ENCODE peak calls at places on chromosomes 13 and 19, in four cellular contexts. C, V, I and T are unnamed samples.

GRCh38 chr19:35518313-35518712 is 4.9 kb upstream of the DMKN start:
- DNase-seq in C (peak; percentile 30), V (no peak), I (peak; percentile 98), T (no peak)

GRCh38 chr19:58406818-58407657 is 1.4 kb upstream of the ZNF584 start:
- DNase-seq in C (peak; percentile 65), V (no peak), I (no peak), T (no peak)

GRCh38 chr19:53977991-53978731 is 13.3 kb upstream of the CACNG6 start:
- DNase-seq in C (peak; percentile 100), V (peak; percentile 97), I (peak; percentile 84), T (peak; percentile 98)

GRCh38 chr13:98041081-98041820 is 87.8 kb downstream of the IPO5 start:
- DNase-seq in C (no peak), V (no peak), I (no peak), T (no peak)

GRCh38 chr19:8578642-8579265 is 1.5 kb upstream of the MYO1F start:
- DNase-seq in C (peak; percentile 75), V (peak; percentile 96), I (peak; percentile 53), T (peak; percentile 76)

GRCh38 chr19:43300876-43301765 is 31.8 kb upstream of the PSG9 start:
- DNase-seq in C (no peak), V (no peak), I (no peak), T (no peak)

GRCh38 chr13:30846311-30846710 is 59.8 kb upstream of the MEDAG start:
- DNase-seq in C (no peak), V (no peak), I (peak; percentile 49), T (no peak)

GRCh38 chr13:106619688-106620555 is 52.0 kb upstream of the ARGLU1 start:
- DNase-seq in C (peak; percentile 81), V (no peak), I (peak; percentile 69), T (peak; percentile 30)

GRCh38 chr19:39144487-39145071 is 19.0 kb downstream of the PAK4 start:
- DNase-seq in C (peak; percentile 53), V (no peak), I (peak; percentile 22), T (no peak)

GRCh38 chr13:48975101-48975925 is at the start of gene FNDC3A:
- DNase-seq in C (peak; percentile 90), V (peak; percentile 84), I (peak; percentile 64), T (no peak)

GRCh38 chr19:54391589-54392061 is 23.6 kb upstream of the TTYH1 start:
- DNase-seq in C (peak; percentile 76), V (peak; percentile 50), I (no peak), T (no peak)

GRCh38 chr13:45749026-45749759 is 47.1 kb downstream of the CBY2 start:
- DNase-seq in C (peak; percentile 88), V (no peak), I (no peak), T (no peak)

GRCh38 chr13:101946411-101946810 is 455.4 kb downstream of the FGF14 start:
- DNase-seq in C (no peak), V (no peak), I (no peak), T (no peak)

GRCh38 chr19:1855040-1855827 is 7.0 kb upstream of the REXO1 start:
- DNase-seq in C (peak; percentile 95), V (peak; percentile 89), I (peak; percentile 85), T (peak; percentile 77)

GRCh38 chr13:20001351-20001750 is 42.8 kb downstream of the ZMYM2 start:
- DNase-seq in C (no peak), V (no peak), I (peak; percentile 21), T (no peak)

GRCh38 chr13:105611424-105611823 is 924.0 kb downstream of the EFNB2 start:
- DNase-seq in C (peak; percentile 79), V (no peak), I (peak; percentile 41), T (no peak)

GRCh38 chr19:57515218-57515617 is 11.9 kb upstream of the ZNF549 start:
- DNase-seq in C (no peak), V (no peak), I (no peak), T (no peak)

GRCh38 chr13:50740052-50740741 is 103.3 kb downstream of the DLEU7 start:
- DNase-seq in C (no peak), V (no peak), I (no peak), T (no peak)

GRCh38 chr19:1261512-1261862 is 7.6 kb upstream of the CIRBP start:
- DNase-seq in C (peak; percentile 67), V (no peak), I (no peak), T (no peak)

GRCh38 chr13:50684366-50684765 is 159.1 kb downstream of the DLEU7 start:
- DNase-seq in C (no peak), V (no peak), I (no peak), T (no peak)

GRCh38 chr13:22220186-22221160 is 549.6 kb downstream of the FGF9 start:
- DNase-seq in C (no peak), V (no peak), I (no peak), T (peak; percentile 67)

GRCh38 chr13:34156841-34157365 is 339.0 kb downstream of the RFC3 start:
- DNase-seq in C (peak; percentile 88), V (no peak), I (peak; percentile 95), T (no peak)

GRCh38 chr13:32894589-32895001 is 121.6 kb upstream of the KL start:
- DNase-seq in C (no peak), V (no peak), I (peak; percentile 74), T (no peak)

GRCh38 chr19:28960986-28961705 is 251.8 kb downstream of the UQCRFS1 start:
- DNase-seq in C (no peak), V (no peak), I (peak; percentile 73), T (no peak)

GRCh38 chr19:31233288-31233687 is 115.9 kb downstream of the TSHZ3 start:
- DNase-seq in C (no peak), V (no peak), I (no peak), T (no peak)

GRCh38 chr19:7326105-7326877 is 22.4 kb upstream of the ARHGEF18 start:
- DNase-seq in C (peak; percentile 80), V (peak; percentile 90), I (no peak), T (no peak)

GRCh38 chr13:95388420-95389079 is 87.3 kb upstream of the ABCC4 start:
- DNase-seq in C (no peak), V (no peak), I (no peak), T (no peak)

GRCh38 chr13:33994826-33995502 is 177.0 kb downstream of the RFC3 start:
- DNase-seq in C (no peak), V (no peak), I (no peak), T (no peak)

GRCh38 chr19:51421229-51422052 is 4.0 kb upstream of the SIGLEC10 start:
- DNase-seq in C (peak; percentile 1), V (no peak), I (no peak), T (no peak)

GRCh38 chr13:50025446-50025845 is 10.2 kb downstream of the KCNRG start:
- DNase-seq in C (no peak), V (no peak), I (peak; percentile 41), T (no peak)

GRCh38 chr19:30695171-30695875 is 323.1 kb downstream of the ZNF536 start:
- DNase-seq in C (peak; percentile 89), V (peak; percentile 72), I (no peak), T (no peak)

GRCh38 chr13:33279414-33279813 is 6.1 kb downstream of the STARD13 start:
- DNase-seq in C (no peak), V (no peak), I (no peak), T (no peak)

GRCh38 chr13:106916329-106916728 is 348.4 kb upstream of the ARGLU1 start:
- DNase-seq in C (no peak), V (no peak), I (no peak), T (no peak)

DNA sequence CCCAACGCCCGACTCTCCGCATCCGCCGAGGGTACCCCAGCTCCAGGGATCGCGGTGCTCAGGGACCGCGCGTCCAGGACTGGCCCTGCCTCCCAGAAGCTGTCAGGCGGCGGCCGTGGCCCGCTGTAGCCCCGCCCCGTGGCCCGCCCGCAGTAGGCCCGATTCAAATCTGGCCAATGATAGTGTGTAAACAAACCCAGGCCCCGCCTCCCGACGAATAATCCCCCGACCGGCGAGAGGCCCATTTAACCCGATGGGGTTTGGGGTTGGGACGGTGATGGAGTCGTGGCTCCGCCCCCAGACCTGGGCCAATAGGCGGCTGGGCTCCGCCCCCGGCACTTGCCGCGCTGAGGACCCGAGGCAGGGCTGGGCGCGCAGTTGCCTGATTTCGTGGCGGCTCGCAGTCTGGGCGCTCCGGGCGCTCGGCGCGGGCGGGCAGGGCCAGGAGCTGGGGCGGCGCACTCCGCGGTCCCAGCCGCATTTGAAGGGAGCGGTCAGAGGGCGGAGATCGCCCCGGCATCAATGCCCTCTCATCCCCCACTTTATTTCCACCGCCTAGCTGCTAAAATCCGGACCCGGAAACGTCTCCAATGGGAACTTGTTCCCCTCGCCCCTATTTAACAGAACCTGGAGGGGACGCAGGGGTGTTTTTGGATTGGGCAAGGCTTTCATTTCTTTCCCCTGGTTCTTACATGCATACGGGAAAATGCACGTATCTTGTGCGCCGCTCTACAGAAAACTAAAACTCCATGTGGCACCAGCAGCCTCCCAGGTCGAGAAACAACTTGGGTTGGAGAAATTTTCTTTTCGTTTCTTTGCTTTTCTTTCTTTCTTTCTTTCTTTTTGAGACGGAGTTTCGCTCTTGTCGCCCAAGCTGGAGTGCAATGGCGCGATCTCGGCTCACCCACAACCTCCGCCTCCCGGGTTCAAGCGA is 8.4 kb upstream of the BICRA start:
- DNase-seq in C (peak; percentile 100), V (peak; percentile 99), I (peak; percentile 98), T (peak; percentile 99)
- H2BK120ac ChIP-seq in C (no peak overlapping the region), V (no peak overlapping the region), I (peak overlapping the region; percentile 47), T (no peak overlapping the region)

GRCh38 chr19:6270822-6271221 is 9.0 kb downstream of the MLLT1 start:
- DNase-seq in C (no peak), V (no peak), I (no peak), T (no peak)

GRCh38 chr19:6271251-6271650 is 8.5 kb downstream of the MLLT1 start:
- DNase-seq in C (peak; percentile 60), V (no peak), I (peak; percentile 43), T (no peak)

GRCh38 chr19:6272411-6272791 is 7.4 kb downstream of the MLLT1 start:
- DNase-seq in C (no peak), V (no peak), I (no peak), T (no peak)

GRCh38 chr19:6272913-6273600 is 6.7 kb downstream of the MLLT1 start:
- DNase-seq in C (no peak), V (no peak), I (no peak), T (no peak)

GRCh38 chr19:6271721-6272410 is 7.9 kb downstream of the MLLT1 start:
- DNase-seq in C (peak; percentile 51), V (no peak), I (peak; percentile 74), T (no peak)
- H2BK15ac ChIP-seq in C (no peak overlapping the region), V (no peak overlapping the region), I (peak overlapping the region; percentile 80), T (no peak overlapping the region)

DNA sequence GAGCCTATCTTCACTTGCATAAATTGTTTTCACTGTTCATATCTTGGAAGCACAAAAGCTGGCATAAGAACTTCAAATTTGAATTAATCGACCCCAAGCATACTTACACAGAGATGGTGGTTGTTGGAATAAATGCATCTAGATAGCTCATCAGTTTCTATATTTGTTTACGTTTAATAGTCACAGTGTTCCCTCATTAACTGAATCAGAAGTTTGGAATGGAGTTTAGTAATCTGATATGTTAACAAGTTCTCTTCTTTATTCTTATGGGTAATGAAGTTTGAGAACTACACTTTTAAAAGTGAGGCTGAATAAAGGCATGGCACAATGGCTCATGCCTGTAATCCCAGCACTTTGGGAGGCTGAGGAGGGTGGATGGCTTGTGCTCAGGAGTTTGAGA is 886.7 kb upstream of the PCDH20 start:
- DNase-seq in C (no peak), V (no peak), I (peak; percentile 37), T (no peak)
- H2BK120ac ChIP-seq in C (no peak overlapping the region), V (no peak overlapping the region), I (no peak overlapping the region), T (no peak overlapping the region)

GRCh38 chr19:18279516-18280246 is 1.7 kb downstream of the JUND start:
- DNase-seq in C (peak; percentile 98), V (peak; percentile 93), I (peak; percentile 92), T (peak; percentile 97)
- H2BK15ac ChIP-seq in C (no peak overlapping the region), V (no peak overlapping the region), I (no peak overlapping the region), T (no peak overlapping the region)

GRCh38 chr13:99596180-99596579 is 94.9 kb downstream of the TM9SF2 start:
- DNase-seq in C (no peak), V (no peak), I (no peak), T (no peak)
- H2BK120ac ChIP-seq in C (no peak overlapping the region), V (no peak overlapping the region), I (no peak overlapping the region), T (no peak overlapping the region)